ENCODE peak calls at places on chromosomes 7 and 10, in ten cellular contexts. N, Q, O, H, W, C, D, U, S and J are unnamed samples.
A peak's percentile ranks its signal among the peaks of the same experiment; 100 is the strongest.

GRCh38 chr10:101284171-101285092 is 55.2 kb upstream of the LBX1 start:
- DNase-seq in N (no peak), Q (no peak), O (no peak), H (no peak), W (no peak), C (no peak), D (no peak), U (no peak), S (no peak), J (no peak)

GRCh38 chr7:123798527-123799188 is 46.3 kb upstream of the HYAL4 start:
- DNase-seq in N (no peak), Q (no peak), O (no peak), H (peak; percentile 43), W (peak; percentile 13), C (no peak), D (no peak), U (no peak), S (no peak), J (no peak)

GRCh38 chr10:104035817-104036384 is 49.8 kb downstream of the COL17A1 start:
- DNase-seq in N (no peak), Q (no peak), O (no peak), H (no peak), W (no peak), C (no peak), D (no peak), U (no peak), S (no peak), J (no peak)

GRCh38 chr10:117597216-117597615 is 54.7 kb downstream of the EMX2 start:
- DNase-seq in N (no peak), Q (no peak), O (no peak), H (peak; percentile 37), W (no peak), C (no peak), D (no peak), U (no peak), S (no peak), J (no peak)

GRCh38 chr7:47580811-47581331 is 1.0 kb downstream of the TNS3 start:
- DNase-seq in N (no peak), Q (no peak), O (peak; percentile 51), H (no peak), W (no peak), C (peak; percentile 37), D (no peak), U (no peak), S (no peak), J (no peak)

GRCh38 chr10:20970044-20970443 is 72.9 kb upstream of the NEBL start:
- DNase-seq in N (no peak), Q (peak; percentile 68), O (no peak), H (no peak), W (peak; percentile 65), C (no peak), D (no peak), U (peak; percentile 94), S (no peak), J (no peak)

GRCh38 chr10:1289591-1289990 is 233.4 kb downstream of the WDR37 start:
- DNase-seq in N (no peak), Q (no peak), O (no peak), H (no peak), W (no peak), C (no peak), D (no peak), U (no peak), S (no peak), J (no peak)

GRCh38 chr7:128113839-128114238 is 82.6 kb upstream of the LRRC4 start:
- DNase-seq in N (no peak), Q (no peak), O (no peak), H (no peak), W (no peak), C (no peak), D (no peak), U (no peak), S (no peak), J (no peak)

DNA sequence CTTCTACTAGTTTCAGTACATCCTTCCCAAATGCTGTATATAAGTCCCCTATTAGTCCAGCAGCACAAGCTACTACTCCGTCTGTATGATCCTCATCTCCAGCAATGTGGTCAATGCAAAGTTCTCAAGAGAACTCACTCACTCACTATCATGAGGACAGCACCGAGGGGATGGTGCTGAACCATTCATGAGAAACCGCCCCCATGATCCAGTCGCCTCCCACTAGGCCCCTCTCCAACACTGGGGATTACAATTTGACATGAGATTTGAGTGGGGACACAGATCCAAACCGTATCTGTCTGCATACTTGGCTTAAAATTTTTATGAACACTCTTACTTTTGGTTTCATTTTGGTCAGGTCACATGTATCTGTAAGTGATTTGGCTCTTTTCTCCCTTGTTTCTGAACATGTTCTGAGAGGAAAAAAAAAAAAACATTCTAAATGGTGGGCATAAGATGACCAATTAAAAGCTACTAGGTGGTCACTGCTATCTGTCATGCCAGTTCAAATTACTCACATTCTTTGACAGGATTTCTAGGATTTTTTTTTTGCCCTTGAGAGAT is 60.1 kb downstream of the ZNF783 start:
- DNase-seq in N (no peak), Q (peak; percentile 41), O (no peak), H (no peak), W (peak; percentile 55), C (peak; percentile 21), D (no peak), U (peak; percentile 10), S (no peak), J (no peak)
- H3K4me3 ChIP-seq in N (no peak overlapping the region), Q (peak overlapping the region; percentile 49), O (no peak overlapping the region), H (no peak overlapping the region), W (peak overlapping the region; percentile 52), C (peak overlapping the region; percentile 34), D (no peak overlapping the region), U (peak overlapping the region; percentile 20), S (peak overlapping the region; percentile 17), J (peak overlapping the region; percentile 34)

GRCh38 chr10:5887641-5888040 is 2.1 kb downstream of the ANKRD16 start:
- DNase-seq in N (no peak), Q (no peak), O (no peak), H (no peak), W (no peak), C (no peak), D (no peak), U (no peak), S (no peak), J (no peak)
- TF ChIP-seq CTCF in N (no peak), Q (no peak), O (no peak), H (no peak), W (no peak), C (no peak), D (no peak), U (no peak), S (no peak), J (no peak)

DNA sequence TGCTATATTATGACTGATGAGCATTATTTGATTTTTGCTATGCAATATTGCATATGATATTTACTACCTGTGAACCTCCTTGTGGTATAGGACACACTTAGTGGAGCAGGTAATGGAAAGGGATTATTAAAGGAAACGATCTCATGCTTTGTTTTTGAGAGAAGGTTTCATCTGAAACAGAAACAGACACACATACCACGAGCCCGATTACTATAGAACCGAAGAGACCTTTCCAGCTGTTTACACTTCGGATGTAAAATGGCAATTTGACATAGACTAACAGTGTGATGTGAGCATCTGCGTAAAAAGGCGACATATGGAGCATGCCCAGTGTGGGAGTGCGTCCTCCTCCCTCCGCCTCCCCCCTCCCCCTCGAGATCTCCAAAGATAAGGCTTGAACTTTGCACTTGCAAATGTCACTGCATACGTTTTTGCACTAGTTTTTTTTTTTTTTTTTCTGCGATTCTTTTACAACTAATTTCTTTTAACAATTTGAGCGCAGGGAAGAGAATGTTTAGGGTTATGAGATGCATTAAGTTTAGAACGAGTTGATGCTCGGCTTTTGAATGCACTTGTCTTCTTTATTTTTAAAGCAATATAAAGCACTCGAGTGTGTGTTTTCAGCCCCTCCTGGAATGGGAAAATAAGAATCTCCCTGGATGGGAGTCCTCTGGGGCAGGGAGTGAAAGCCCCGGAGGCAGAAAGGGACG is 251.0 kb downstream of the NSUN6 start:
- DNase-seq in N (no peak), Q (no peak), O (peak; percentile 84), H (no peak), W (no peak), C (peak; percentile 3), D (no peak), U (no peak), S (no peak), J (no peak)
- H3K4me3 ChIP-seq in N (no peak overlapping the region), Q (no peak overlapping the region), O (peak overlapping the region; percentile 7), H (no peak overlapping the region), W (no peak overlapping the region), C (peak overlapping the region; percentile 24), D (no peak overlapping the region), U (no peak overlapping the region), S (no peak overlapping the region), J (peak overlapping the region; percentile 1)

DNA sequence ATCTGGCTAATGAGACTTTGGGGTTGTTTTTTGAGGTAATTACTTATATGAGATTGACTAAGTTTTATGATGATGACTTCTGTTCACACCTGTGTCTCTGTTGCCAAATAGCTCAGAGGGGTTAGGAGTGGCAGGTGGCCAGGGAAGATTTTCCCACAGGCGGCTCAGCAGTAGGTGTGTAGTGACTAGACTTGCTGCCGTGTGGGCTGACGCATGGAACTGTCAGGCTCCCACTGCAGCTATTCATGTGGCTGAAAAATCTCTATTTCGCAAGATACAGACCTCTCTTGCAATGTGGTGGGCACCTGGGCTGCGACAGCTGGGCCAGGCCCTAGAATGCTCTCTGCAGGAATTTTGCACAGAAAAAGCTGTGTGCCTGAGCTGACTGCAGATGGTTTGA is 1.4 kb downstream of the CPA4 start:
- DNase-seq in N (no peak), Q (no peak), O (no peak), H (peak; percentile 66), W (peak; percentile 67), C (peak; percentile 74), D (no peak), U (peak; percentile 69), S (no peak), J (no peak)
- TF ChIP-seq CTCF in N (no peak), Q (no peak), O (no peak), H (no peak), W (no peak), C (no peak), D (no peak), U (no peak), S (no peak), J (no peak)